ENCODE peak calls at places on chromosomes 13 and 19, in eight cellular contexts. Q is endodermal cell, Y is cardiac muscle cell, U is WERI-Rb-1, C is left ventricle myocardium inferior, A is H9, Z is psoas muscle, M is breast epithelium. T is an unnamed sample.

GRCh38 chr13:24709186-24709913 is 29.1 kb downstream of the ATP12A start:
- DNase-seq in M (no peak), U (no peak), A (no peak), Y (no peak), C (no peak), Q (no peak), Z (peak), T (no peak)

GRCh38 chr19:58150328-58150921 is at the start of gene ZNF329:
- DNase-seq in C (peak), Z (peak), Y (peak), U (peak), Q (peak), A (peak), M (peak), T (peak)

GRCh38 chr13:50236898-50237318 is 221.7 kb downstream of the KCNRG start:
- DNase-seq in Y (no peak), A (no peak), Q (no peak), C (no peak), Z (no peak), M (no peak), U (no peak), T (no peak)

GRCh38 chr19:5706876-5707573 is 12.9 kb downstream of the LONP1 start:
- DNase-seq in A (no peak), M (no peak), C (no peak), Z (no peak), U (no peak), Y (no peak), Q (no peak), T (no peak)

GRCh38 chr13:81987159-81987558 is 1646.2 kb upstream of the SPRY2 start:
- DNase-seq in C (no peak), A (no peak), U (no peak), Y (no peak), Q (no peak), Z (no peak), M (no peak), T (no peak)

GRCh38 chr13:46541210-46541609 is 11.8 kb upstream of the LRCH1 start:
- DNase-seq in M (no peak), Q (no peak), A (no peak), Y (no peak), C (no peak), Z (no peak), U (no peak), T (no peak)

GRCh38 chr19:39247701-39248664 is 673 bp downstream of the IFNL4 start:
- DNase-seq in U (no peak), M (no peak), Z (no peak), A (peak), C (no peak), Y (peak), Q (peak), T (no peak)

GRCh38 chr19:15971217-15971616 is 22.4 kb downstream of the OR10H4 start:
- DNase-seq in Z (no peak), Q (no peak), C (no peak), A (no peak), U (no peak), Y (no peak), M (no peak), T (no peak)

GRCh38 chr13:76148926-76149325 is 512.8 kb downstream of the LMO7 start:
- DNase-seq in M (no peak), Q (no peak), Y (no peak), Z (no peak), A (no peak), C (no peak), U (no peak), T (no peak)

GRCh38 chr13:63425131-63425530 is 2009.5 kb upstream of the PCDH20 start:
- DNase-seq in Y (no peak), U (no peak), M (no peak), Z (no peak), A (no peak), Q (no peak), C (no peak), T (no peak)

DNA sequence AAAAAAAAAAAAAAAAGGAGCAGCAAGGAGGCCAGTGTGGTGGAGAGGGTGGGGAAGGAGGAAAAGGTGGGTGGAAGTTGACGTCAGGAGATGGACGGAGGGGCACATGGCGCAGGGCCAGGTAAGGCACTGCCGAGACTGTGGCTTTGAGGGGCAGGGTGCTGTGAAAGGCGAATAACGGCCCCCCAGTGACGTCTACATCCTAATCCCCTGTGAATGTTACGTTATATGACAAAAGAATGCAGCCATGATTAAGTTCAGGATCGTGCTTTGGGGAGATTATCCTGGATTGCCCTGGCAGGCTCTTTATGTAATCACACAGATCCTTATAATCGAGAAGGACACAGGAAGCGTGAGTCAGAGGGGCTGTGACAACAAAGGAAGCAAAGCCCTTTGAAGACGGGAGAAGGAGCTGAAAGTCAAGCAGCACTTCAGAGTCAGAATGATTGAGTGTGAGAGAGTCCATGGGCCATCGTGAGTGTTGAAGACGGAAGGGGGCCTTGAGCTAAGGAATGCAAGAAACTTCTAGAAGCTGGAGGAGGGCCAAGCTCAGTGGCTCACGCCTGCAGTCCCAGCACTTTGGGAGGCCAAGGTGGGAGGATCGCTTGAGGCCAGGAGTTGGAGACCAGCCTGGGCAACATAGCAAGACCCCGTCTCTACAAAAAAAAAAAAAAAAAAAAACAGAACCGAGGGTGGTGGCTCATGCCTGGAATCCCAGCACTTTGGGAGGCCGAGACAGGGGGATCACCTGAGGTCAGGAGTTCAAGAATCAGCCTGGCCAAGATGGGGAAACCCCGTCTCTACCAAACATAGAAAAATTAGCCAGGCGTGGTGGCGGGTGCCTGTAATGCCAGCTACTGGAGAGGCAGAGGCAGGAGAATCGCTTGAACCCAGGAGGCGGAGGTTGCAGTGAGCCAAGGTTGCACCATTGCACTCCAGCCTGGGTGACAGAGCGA is 13.8 kb upstream of the CEACAM16 start:
- DNase-seq in M (no peak), Q (peak), Y (no peak), A (peak), Z (no peak), C (no peak), U (peak), T (no peak)
- H3K27ac ChIP-seq in M (no peak), Q (no peak), Y (peak), A (no peak), Z (no peak), C (peak), U (no peak), T (peak)

DNA sequence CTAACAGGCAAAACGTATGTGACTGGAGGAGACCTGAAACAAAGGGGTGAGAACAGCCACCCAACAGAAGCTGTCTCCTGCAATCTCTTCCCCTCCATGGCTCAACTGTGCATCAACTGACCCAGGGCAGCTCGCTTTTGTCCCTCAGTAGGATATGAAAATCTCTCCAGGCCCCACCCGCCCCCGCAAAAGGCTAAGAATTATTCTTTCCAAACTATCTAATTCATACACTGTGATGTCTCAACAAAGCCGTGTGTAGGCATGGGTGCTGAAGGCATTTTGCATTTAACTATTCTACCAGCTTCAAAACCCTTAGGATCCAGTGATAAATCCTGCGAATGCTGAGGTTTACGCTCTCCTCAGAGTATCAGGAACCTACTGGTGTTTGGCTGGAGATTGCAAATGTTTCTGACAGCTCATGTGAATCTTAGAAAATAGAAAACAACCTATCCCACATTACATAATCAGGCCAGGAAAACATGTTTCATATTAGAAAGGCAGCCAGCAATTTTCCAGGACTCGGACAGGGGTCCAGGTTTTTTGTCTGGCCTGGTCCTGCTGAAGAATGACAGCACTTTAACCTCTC is 17.4 kb downstream of the DHRS12 start:
- DNase-seq in U (no peak), M (no peak), Y (no peak), Q (no peak), C (no peak), A (no peak), Z (no peak), T (no peak)
- H3K27ac ChIP-seq in U (peak), M (peak), Y (peak), Q (peak), C (peak), A (no peak), Z (peak), T (no peak)

GRCh38 chr19:42048992-42049391 is 21.0 kb downstream of the GRIK5 start:
- DNase-seq in M (no peak), U (no peak), C (no peak), Y (no peak), Z (no peak), Q (no peak), A (no peak), T (no peak)

GRCh38 chr19:42052241-42052863 is 17.7 kb downstream of the GRIK5 start:
- DNase-seq in A (no peak), C (no peak), U (peak), Q (no peak), M (no peak), Z (peak), Y (no peak), T (no peak)

GRCh38 chr19:42054205-42054604 is 15.8 kb downstream of the GRIK5 start:
- DNase-seq in M (no peak), U (no peak), Y (no peak), Q (no peak), A (no peak), Z (peak), C (no peak), T (no peak)

GRCh38 chr19:42053037-42053935 is 16.7 kb downstream of the GRIK5 start:
- DNase-seq in C (no peak), Z (peak), U (no peak), Y (no peak), A (no peak), Q (no peak), M (no peak), T (no peak)

GRCh38 chr19:42051166-42052115 is 18.6 kb downstream of the GRIK5 start:
- DNase-seq in M (no peak), A (no peak), Y (no peak), Z (no peak), C (no peak), Q (no peak), U (no peak), T (peak)
- H3K27ac ChIP-seq in M (no peak), A (no peak), Y (no peak), Z (no peak), C (no peak), Q (no peak), U (peak), T (peak)

DNA sequence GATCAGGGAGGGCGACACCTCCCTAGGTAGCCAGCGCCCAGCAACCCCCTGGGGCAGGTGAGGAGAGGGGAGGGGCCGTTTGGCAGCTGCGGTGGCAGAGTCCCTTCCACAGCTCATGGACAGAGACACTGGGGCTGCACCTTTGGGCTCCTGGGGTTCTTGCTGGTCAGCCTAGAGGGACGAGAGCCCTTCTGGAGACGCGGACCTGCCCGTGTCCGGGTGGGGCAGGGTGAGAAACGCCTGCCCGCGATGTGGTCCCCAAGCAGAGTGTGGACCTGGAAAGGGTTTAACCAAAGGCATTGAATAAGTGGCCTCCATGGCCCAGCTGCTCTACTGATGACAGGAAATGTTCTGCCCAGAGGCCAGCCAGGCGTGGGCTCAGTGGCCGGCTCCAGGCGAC is 38.3 kb downstream of the ADPRHL1 start:
- DNase-seq in Q (no peak), M (no peak), U (no peak), Z (no peak), Y (no peak), C (no peak), A (no peak), T (peak)
- H3K27ac ChIP-seq in Q (no peak), M (no peak), U (no peak), Z (peak), Y (no peak), C (peak), A (no peak), T (no peak)

DNA sequence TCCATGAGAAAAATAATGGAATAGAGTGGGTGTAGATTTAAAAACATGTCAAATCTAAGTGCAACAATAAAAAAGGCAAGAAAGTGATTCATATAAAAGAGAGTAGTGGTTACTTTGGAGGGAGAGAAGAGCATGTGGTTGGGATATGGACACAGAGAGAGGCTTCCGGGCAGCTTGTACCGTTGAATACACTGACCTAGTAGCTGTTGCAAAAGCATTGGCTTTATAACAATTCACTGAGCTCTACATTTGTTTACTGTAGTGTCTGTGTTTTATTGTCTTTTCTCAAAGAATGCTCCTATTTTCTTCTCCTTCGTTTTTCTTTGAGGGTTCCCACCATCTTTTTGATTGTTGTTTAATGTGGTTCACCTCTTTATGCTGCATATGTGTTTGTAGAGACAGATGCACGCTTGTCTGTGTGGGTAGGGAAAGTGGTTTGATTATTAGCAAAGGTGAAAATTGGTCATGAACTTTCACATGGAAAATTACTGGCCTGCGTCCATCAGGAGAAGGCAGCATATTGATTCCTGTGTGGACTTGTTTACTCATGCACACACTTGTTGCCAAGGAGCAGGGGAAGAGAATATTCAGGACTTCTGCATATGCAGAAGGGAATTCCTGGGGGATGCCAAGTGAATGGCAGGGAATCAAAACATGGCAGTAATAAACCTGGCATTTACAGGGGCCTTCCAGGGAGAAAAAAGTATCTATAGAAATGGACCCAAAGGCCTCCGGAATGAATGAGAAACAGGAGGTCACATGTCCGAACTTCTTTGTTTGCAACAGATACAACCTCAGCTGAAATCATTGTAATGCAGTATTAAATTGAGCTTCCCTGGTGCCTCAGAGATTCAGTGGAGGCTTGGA is 30.0 kb upstream of the IRS2 start:
- DNase-seq in Q (no peak), A (no peak), U (no peak), C (no peak), Y (no peak), M (no peak), Z (no peak), T (no peak)
- H3K27ac ChIP-seq in Q (no peak), A (no peak), U (no peak), C (no peak), Y (no peak), M (no peak), Z (no peak), T (no peak)

GRCh38 chr13:99063952-99064351 is 86.1 kb upstream of the DOCK9 start:
- DNase-seq in C (no peak), Y (no peak), Q (no peak), M (no peak), U (no peak), A (no peak), Z (no peak), T (no peak)

GRCh38 chr13:99062593-99062992 is 84.7 kb upstream of the DOCK9 start:
- DNase-seq in A (no peak), M (no peak), Q (no peak), U (no peak), Z (no peak), C (peak), Y (no peak), T (no peak)

GRCh38 chr13:99061411-99061810 is 83.5 kb upstream of the DOCK9 start:
- DNase-seq in C (no peak), A (no peak), M (no peak), Z (no peak), Y (no peak), Q (no peak), U (no peak), T (no peak)

GRCh38 chr13:99064624-99065249 is 86.9 kb upstream of the DOCK9 start:
- DNase-seq in Z (no peak), U (peak), C (no peak), Y (no peak), M (no peak), A (no peak), Q (no peak), T (no peak)

DNA sequence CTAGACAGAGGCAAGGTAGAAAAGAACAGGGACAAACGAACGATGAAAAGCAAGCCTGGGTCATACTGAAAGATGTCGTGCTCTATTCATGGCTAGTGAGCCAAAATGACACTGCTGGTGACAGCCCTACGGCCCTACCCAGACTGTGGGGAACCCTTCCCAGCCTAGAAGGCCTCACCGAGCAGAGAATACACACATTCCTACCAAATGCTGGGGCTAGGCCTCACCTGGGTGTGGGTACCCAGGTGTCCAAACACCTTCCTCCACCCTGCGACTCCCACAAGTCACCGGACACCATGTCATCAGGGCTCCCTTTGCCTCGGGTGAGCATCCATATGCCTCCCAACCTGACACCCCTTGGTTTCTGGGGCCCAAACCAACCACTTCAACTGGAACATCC is 85.3 kb upstream of the DOCK9 start:
- DNase-seq in A (no peak), U (no peak), Z (no peak), M (no peak), C (no peak), Y (no peak), Q (no peak), T (no peak)
- H3K27ac ChIP-seq in A (no peak), U (peak), Z (peak), M (peak), C (peak), Y (no peak), Q (no peak), T (peak)

GRCh38 chr19:33261511-33262192 is 36.0 kb upstream of the SLC7A10 start:
- DNase-seq in U (no peak), A (no peak), M (no peak), Q (no peak), Y (no peak), C (no peak), Z (no peak), T (no peak)
- H3K27ac ChIP-seq in U (no peak), A (no peak), M (no peak), Q (no peak), Y (no peak), C (peak), Z (no peak), T (no peak)

T was measured in RWPE2.